ENCODE peak calls at places on chromosomes 1 and 21, in eight cellular contexts. One of them, this sample, is unnamed.

GRCh38 chr1:53334312-53334711 is 6.4 kb upstream of the LRP8 start:
- DNase-seq in transverse colon: no peak
- DNase-seq in IMR-90: no peak
- DNase-seq in stomach: no peak
- DNase-seq in K562: no peak
- DNase-seq in spleen: peak; percentile 17
- DNase-seq in sigmoid colon: peak; percentile 36
- DNase-seq in uterus: no peak
- DNase-seq in this sample: peak; percentile 2

GRCh38 chr1:221606216-221606615 is 135.7 kb downstream of the DUSP10 start:
- DNase-seq in sigmoid colon: no peak
- DNase-seq in transverse colon: no peak
- DNase-seq in spleen: no peak
- DNase-seq in stomach: no peak
- DNase-seq in K562: no peak
- DNase-seq in IMR-90: no peak
- DNase-seq in uterus: no peak
- DNase-seq in this sample: no peak

GRCh38 chr1:164735315-164736052 is 176.5 kb downstream of the PBX1 start:
- DNase-seq in spleen: no peak
- DNase-seq in K562: peak; percentile 50
- DNase-seq in sigmoid colon: no peak
- DNase-seq in IMR-90: peak; percentile 58
- DNase-seq in stomach: no peak
- DNase-seq in uterus: no peak
- DNase-seq in transverse colon: no peak
- DNase-seq in this sample: peak; percentile 36

GRCh38 chr1:8506995-8507615 is 189.2 kb downstream of the SLC45A1 start:
- DNase-seq in IMR-90: no peak
- DNase-seq in spleen: no peak
- DNase-seq in K562: no peak
- DNase-seq in uterus: no peak
- DNase-seq in stomach: no peak
- DNase-seq in sigmoid colon: no peak
- DNase-seq in transverse colon: no peak
- DNase-seq in this sample: peak; percentile 75

GRCh38 chr1:90616395-90616794 is 100.7 kb downstream of the BARHL2 start:
- DNase-seq in sigmoid colon: no peak
- DNase-seq in IMR-90: no peak
- DNase-seq in K562: peak; percentile 72
- DNase-seq in uterus: no peak
- DNase-seq in stomach: no peak
- DNase-seq in spleen: no peak
- DNase-seq in transverse colon: no peak
- DNase-seq in this sample: peak; percentile 51

GRCh38 chr1:51517361-51518032 is 1.6 kb downstream of the EPS15 start:
- DNase-seq in K562: peak; percentile 50
- DNase-seq in spleen: no peak
- DNase-seq in sigmoid colon: no peak
- DNase-seq in stomach: no peak
- DNase-seq in IMR-90: peak; percentile 11
- DNase-seq in transverse colon: no peak
- DNase-seq in uterus: no peak
- DNase-seq in this sample: no peak

GRCh38 chr1:180757657-180758056 is 125.8 kb downstream of the XPR1 start:
- DNase-seq in transverse colon: no peak
- DNase-seq in sigmoid colon: no peak
- DNase-seq in spleen: no peak
- DNase-seq in IMR-90: no peak
- DNase-seq in stomach: no peak
- DNase-seq in uterus: no peak
- DNase-seq in K562: no peak
- DNase-seq in this sample: no peak

GRCh38 chr1:225824522-225824921 is 14.6 kb downstream of the EPHX1 start:
- DNase-seq in sigmoid colon: no peak
- DNase-seq in stomach: no peak
- DNase-seq in transverse colon: no peak
- DNase-seq in spleen: no peak
- DNase-seq in K562: no peak
- DNase-seq in IMR-90: no peak
- DNase-seq in uterus: no peak
- DNase-seq in this sample: no peak

GRCh38 chr21:20570824-20571232 is 427.4 kb upstream of the NCAM2 start:
- DNase-seq in IMR-90: no peak
- DNase-seq in sigmoid colon: no peak
- DNase-seq in spleen: no peak
- DNase-seq in K562: peak; percentile 68
- DNase-seq in stomach: no peak
- DNase-seq in uterus: no peak
- DNase-seq in transverse colon: no peak
- DNase-seq in this sample: no peak

GRCh38 chr1:156727914-156728598 is at the start of gene METTL25B:
- DNase-seq in transverse colon: peak; percentile 88
- DNase-seq in stomach: peak; percentile 85
- DNase-seq in sigmoid colon: peak; percentile 91
- DNase-seq in IMR-90: peak; percentile 75
- DNase-seq in K562: peak; percentile 93
- DNase-seq in spleen: peak; percentile 95
- DNase-seq in uterus: peak; percentile 78
- DNase-seq in this sample: peak; percentile 90

GRCh38 chr1:175099916-175100315 is 32.3 kb downstream of the TNN start:
- DNase-seq in IMR-90: no peak
- DNase-seq in uterus: no peak
- DNase-seq in K562: no peak
- DNase-seq in stomach: no peak
- DNase-seq in transverse colon: no peak
- DNase-seq in spleen: no peak
- DNase-seq in sigmoid colon: no peak
- DNase-seq in this sample: no peak

GRCh38 chr1:222136869-222137268 is 395.0 kb upstream of the DUSP10 start:
- DNase-seq in spleen: no peak
- DNase-seq in IMR-90: no peak
- DNase-seq in stomach: no peak
- DNase-seq in sigmoid colon: no peak
- DNase-seq in K562: no peak
- DNase-seq in uterus: no peak
- DNase-seq in transverse colon: no peak
- DNase-seq in this sample: no peak

GRCh38 chr1:5661196-5662130 is 330.8 kb downstream of the NPHP4 start:
- DNase-seq in IMR-90: no peak
- DNase-seq in uterus: no peak
- DNase-seq in spleen: no peak
- DNase-seq in sigmoid colon: peak; percentile 58
- DNase-seq in stomach: no peak
- DNase-seq in K562: no peak
- DNase-seq in transverse colon: no peak
- DNase-seq in this sample: peak; percentile 33

GRCh38 chr1:115807723-115808122 is 33.2 kb downstream of the NHLH2 start:
- DNase-seq in stomach: peak; percentile 67
- DNase-seq in K562: peak; percentile 75
- DNase-seq in IMR-90: peak; percentile 66
- DNase-seq in uterus: peak; percentile 27
- DNase-seq in spleen: no peak
- DNase-seq in transverse colon: peak; percentile 47
- DNase-seq in sigmoid colon: no peak
- DNase-seq in this sample: peak; percentile 66

GRCh38 chr1:234889643-234890042 is 239.0 kb downstream of the TOMM20 start:
- DNase-seq in sigmoid colon: peak; percentile 48
- DNase-seq in spleen: no peak
- DNase-seq in K562: no peak
- DNase-seq in stomach: no peak
- DNase-seq in transverse colon: no peak
- DNase-seq in IMR-90: no peak
- DNase-seq in uterus: no peak
- DNase-seq in this sample: no peak

GRCh38 chr1:24293392-24294227 is 25.5 kb upstream of the GRHL3 start:
- DNase-seq in IMR-90: no peak
- DNase-seq in spleen: no peak
- DNase-seq in K562: no peak
- DNase-seq in uterus: no peak
- DNase-seq in sigmoid colon: no peak
- DNase-seq in transverse colon: no peak
- DNase-seq in stomach: no peak
- DNase-seq in this sample: no peak

GRCh38 chr1:24292100-24292499 is 27.1 kb upstream of the GRHL3 start:
- DNase-seq in sigmoid colon: no peak
- DNase-seq in IMR-90: no peak
- DNase-seq in K562: no peak
- DNase-seq in uterus: no peak
- DNase-seq in transverse colon: no peak
- DNase-seq in spleen: no peak
- DNase-seq in stomach: no peak
- DNase-seq in this sample: no peak

GRCh38 chr1:24294228-24294672 is 24.9 kb upstream of the GRHL3 start:
- DNase-seq in K562: peak; percentile 24
- DNase-seq in spleen: no peak
- DNase-seq in uterus: peak; percentile 88
- DNase-seq in IMR-90: peak; percentile 98
- DNase-seq in stomach: no peak
- DNase-seq in sigmoid colon: peak; percentile 90
- DNase-seq in transverse colon: peak; percentile 37
- DNase-seq in this sample: no peak

GRCh38 chr1:24290933-24291487 is 28.1 kb upstream of the GRHL3 start:
- DNase-seq in transverse colon: no peak
- DNase-seq in uterus: no peak
- DNase-seq in spleen: no peak
- DNase-seq in IMR-90: no peak
- DNase-seq in sigmoid colon: no peak
- DNase-seq in stomach: no peak
- DNase-seq in K562: no peak
- DNase-seq in this sample: no peak

DNA sequence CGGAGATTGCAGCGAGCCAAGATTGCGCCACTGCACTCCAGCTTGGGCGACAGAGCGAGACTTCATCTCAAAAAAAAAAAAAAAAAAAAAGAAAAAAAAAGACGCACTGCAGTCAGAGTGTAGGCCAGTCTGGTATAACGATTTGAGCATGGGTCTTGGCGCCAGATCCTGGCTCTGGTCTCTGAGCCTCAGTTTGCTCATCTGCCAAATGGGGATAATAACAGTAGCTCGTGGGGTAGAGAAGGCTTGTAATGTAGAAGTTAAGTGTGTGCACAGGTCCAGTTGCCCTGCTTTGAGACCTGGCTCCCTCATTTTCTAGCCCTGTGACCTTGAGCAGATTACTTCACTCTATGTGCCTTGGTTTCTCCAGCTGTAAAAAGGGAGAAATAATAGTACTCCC is 26.3 kb upstream of the GRHL3 start:
- DNase-seq in K562: no peak
- DNase-seq in transverse colon: no peak
- DNase-seq in stomach: no peak
- DNase-seq in IMR-90: no peak
- DNase-seq in sigmoid colon: no peak
- DNase-seq in spleen: no peak
- DNase-seq in uterus: no peak
- DNase-seq in this sample: no peak
- H3K27ac ChIP-seq in K562: no peak overlapping the region
- H3K27ac ChIP-seq in transverse colon: no peak overlapping the region
- H3K27ac ChIP-seq in stomach: no peak overlapping the region
- H3K27ac ChIP-seq in IMR-90: no peak overlapping the region
- H3K27ac ChIP-seq in sigmoid colon: no peak overlapping the region
- H3K27ac ChIP-seq in spleen: no peak overlapping the region
- H3K27ac ChIP-seq in uterus: no peak overlapping the region
- H3K27ac ChIP-seq in this sample: no peak overlapping the region

GRCh38 chr1:44213222-44214112 is at the start of gene DMAP1:
- DNase-seq in transverse colon: peak; percentile 87
- DNase-seq in stomach: peak; percentile 86
- DNase-seq in K562: peak; percentile 92
- DNase-seq in sigmoid colon: peak; percentile 94
- DNase-seq in IMR-90: peak; percentile 83
- DNase-seq in uterus: peak; percentile 81
- DNase-seq in spleen: peak; percentile 94
- DNase-seq in this sample: peak; percentile 86
- TF ChIP-seq CTCF in transverse colon: no peak
- TF ChIP-seq CTCF in stomach: no peak
- TF ChIP-seq CTCF in K562: peak; percentile 39
- TF ChIP-seq CTCF in sigmoid colon: no peak
- TF ChIP-seq CTCF in IMR-90: peak; percentile 2
- TF ChIP-seq CTCF in uterus: peak; percentile 63
- TF ChIP-seq CTCF in spleen: peak; percentile 14
- TF ChIP-seq CTCF in this sample: no peak

GRCh38 chr1:182366596-182366995 is 25.0 kb downstream of the GLUL start:
- DNase-seq in IMR-90: no peak
- DNase-seq in spleen: no peak
- DNase-seq in K562: no peak
- DNase-seq in transverse colon: no peak
- DNase-seq in sigmoid colon: no peak
- DNase-seq in uterus: no peak
- DNase-seq in stomach: no peak
- DNase-seq in this sample: no peak
- H3K4me1 ChIP-seq in IMR-90: no peaks in the 10 kb centered on the region
- H3K4me1 ChIP-seq in spleen: peaks cover 9% of the 10 kb centered on the region
- H3K4me1 ChIP-seq in K562: peaks cover 5% of the 10 kb centered on the region
- H3K4me1 ChIP-seq in transverse colon: no peaks in the 10 kb centered on the region
- H3K4me1 ChIP-seq in sigmoid colon: no peaks in the 10 kb centered on the region
- H3K4me1 ChIP-seq in uterus: no peaks in the 10 kb centered on the region
- H3K4me1 ChIP-seq in stomach: no peaks in the 10 kb centered on the region
- H3K4me1 ChIP-seq in this sample: no peaks in the 10 kb centered on the region

GRCh38 chr1:173444757-173445156 is 32.4 kb upstream of the PRDX6 start:
- DNase-seq in K562: no peak
- DNase-seq in IMR-90: no peak
- DNase-seq in uterus: no peak
- DNase-seq in stomach: no peak
- DNase-seq in spleen: no peak
- DNase-seq in sigmoid colon: no peak
- DNase-seq in transverse colon: no peak
- DNase-seq in this sample: no peak

GRCh38 chr1:173447224-173447623 is 29.9 kb upstream of the PRDX6 start:
- DNase-seq in transverse colon: no peak
- DNase-seq in uterus: no peak
- DNase-seq in IMR-90: no peak
- DNase-seq in spleen: no peak
- DNase-seq in stomach: no peak
- DNase-seq in sigmoid colon: no peak
- DNase-seq in K562: no peak
- DNase-seq in this sample: no peak

GRCh38 chr1:173445164-173445563 is 32.0 kb upstream of the PRDX6 start:
- DNase-seq in IMR-90: no peak
- DNase-seq in K562: no peak
- DNase-seq in spleen: no peak
- DNase-seq in sigmoid colon: no peak
- DNase-seq in stomach: no peak
- DNase-seq in uterus: no peak
- DNase-seq in transverse colon: no peak
- DNase-seq in this sample: no peak

GRCh38 chr1:173448945-173449344 is 28.2 kb upstream of the PRDX6 start:
- DNase-seq in transverse colon: no peak
- DNase-seq in sigmoid colon: no peak
- DNase-seq in uterus: no peak
- DNase-seq in spleen: no peak
- DNase-seq in stomach: no peak
- DNase-seq in K562: no peak
- DNase-seq in IMR-90: no peak
- DNase-seq in this sample: no peak

DNA sequence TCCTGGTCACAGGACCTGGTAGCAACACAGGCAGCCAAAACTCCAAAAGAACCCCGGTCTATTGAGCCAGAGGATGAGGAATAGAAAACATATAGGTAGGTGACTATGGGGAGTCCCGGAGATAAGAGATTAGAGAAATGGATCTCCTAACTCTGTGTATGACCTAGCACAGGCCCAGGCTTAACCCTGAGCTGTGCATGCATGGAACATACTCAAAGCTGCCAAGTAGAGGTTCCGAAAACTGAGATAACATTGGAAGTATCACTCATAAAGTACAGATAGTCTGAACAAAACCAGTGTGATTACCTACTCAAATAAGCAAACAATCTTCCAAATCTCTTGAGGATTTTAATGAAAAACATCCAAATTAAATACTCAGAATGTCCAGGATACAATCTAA is 31.5 kb upstream of the PRDX6 start:
- DNase-seq in IMR-90: no peak
- DNase-seq in transverse colon: no peak
- DNase-seq in stomach: no peak
- DNase-seq in sigmoid colon: no peak
- DNase-seq in spleen: no peak
- DNase-seq in uterus: no peak
- DNase-seq in K562: no peak
- DNase-seq in this sample: no peak
- H3K27ac ChIP-seq in IMR-90: no peak overlapping the region
- H3K27ac ChIP-seq in transverse colon: no peak overlapping the region
- H3K27ac ChIP-seq in stomach: no peak overlapping the region
- H3K27ac ChIP-seq in sigmoid colon: no peak overlapping the region
- H3K27ac ChIP-seq in spleen: peak overlapping the region; percentile 50
- H3K27ac ChIP-seq in uterus: no peak overlapping the region
- H3K27ac ChIP-seq in K562: no peak overlapping the region
- H3K27ac ChIP-seq in this sample: no peak overlapping the region